ENCODE peak calls at places on chromosomes 7 and 10, in eight cellular contexts. N is CMK; T is nucleus accumbens; K is NCI-H748 treated with DMSO at 0.1 percent for 48 hours; Y is activated CD4-positive, alpha-beta T cell treated with anti-CD3 and anti-CD28 coated beads, Interleukin-2, amount 50 U/mL, for 1 hour; R is cardiac fibroblast; X is stimulated activated CD4-positive, alpha-beta T cell treated with anti-CD3 and anti-CD28 coated beads, Interleukin-15, amount 100 ng/mL, for 1 hour; G is activated T-cell treated with anti-CD3 and anti-CD28 coated beads for 1 hour. U is an unnamed sample.

GRCh38 chr7:82810558-82811259 is 352.0 kb downstream of the PCLO start:
- DNase-seq in G (no peak), R (peak), T (no peak), Y (no peak), K (peak), X (no peak), N (no peak), U (no peak)

GRCh38 chr7:55099086-55099831 is 80.4 kb downstream of the EGFR start:
- DNase-seq in G (no peak), T (no peak), R (peak), Y (no peak), K (no peak), N (no peak), X (no peak), U (no peak)

GRCh38 chr10:91565241-91565640 is 67.6 kb downstream of the PPP1R3C start:
- DNase-seq in N (no peak), K (no peak), T (no peak), R (no peak), Y (no peak), G (no peak), X (no peak), U (no peak)

GRCh38 chr7:22667562-22668239 is 59.3 kb upstream of the IL6 start:
- DNase-seq in K (peak), Y (no peak), N (no peak), X (no peak), T (no peak), G (no peak), R (peak), U (no peak)

GRCh38 chr10:4543943-4544540 is 282.0 kb upstream of the AKR1E2 start:
- DNase-seq in N (no peak), R (no peak), X (no peak), T (no peak), Y (no peak), K (no peak), G (no peak), U (no peak)

GRCh38 chr10:114928818-114929217 is 9.2 kb upstream of the TRUB1 start:
- DNase-seq in G (no peak), K (no peak), N (no peak), Y (no peak), X (no peak), T (no peak), R (peak), U (no peak)

GRCh38 chr7:80508440-80508839 is 3.4 kb downstream of the GNAT3 start:
- DNase-seq in N (no peak), G (no peak), X (no peak), R (peak), T (no peak), Y (no peak), K (no peak), U (no peak)

GRCh38 chr10:60258429-60258797 is 131.3 kb downstream of the ANK3 start:
- DNase-seq in K (no peak), X (no peak), G (no peak), Y (no peak), N (no peak), R (no peak), T (no peak), U (no peak)

GRCh38 chr7:113710310-113711106 is 208.3 kb downstream of the PPP1R3A start:
- DNase-seq in N (peak), X (no peak), K (peak), R (peak), Y (no peak), G (no peak), T (no peak), U (peak)

GRCh38 chr10:95571390-95571789 is 10.2 kb upstream of the SORBS1 start:
- DNase-seq in Y (no peak), G (no peak), N (no peak), R (no peak), T (no peak), K (no peak), X (no peak), U (no peak)

GRCh38 chr10:130934333-130935035 is 377.0 kb downstream of the TCERG1L start:
- DNase-seq in R (no peak), T (no peak), N (no peak), Y (no peak), X (no peak), G (no peak), K (peak), U (peak)

GRCh38 chr7:81690251-81690650 is 79.6 kb downstream of the HGF start:
- DNase-seq in T (no peak), R (peak), K (no peak), X (no peak), Y (no peak), G (no peak), N (no peak), U (no peak)

GRCh38 chr7:19670806-19671205 is 38.0 kb downstream of the POLR1F start:
- DNase-seq in Y (no peak), K (no peak), R (no peak), N (no peak), X (no peak), T (no peak), G (no peak), U (no peak)

GRCh38 chr7:51251292-51251691 is 65.3 kb downstream of the COBL start:
- DNase-seq in T (no peak), G (no peak), Y (no peak), N (no peak), X (no peak), R (no peak), K (no peak), U (no peak)

GRCh38 chr7:29843106-29843505 is 36.8 kb downstream of the WIPF3 start:
- DNase-seq in R (no peak), K (no peak), G (no peak), Y (no peak), X (no peak), N (no peak), T (no peak), U (no peak)

GRCh38 chr7:29091722-29092121 is 54.6 kb downstream of the CPVL start:
- DNase-seq in K (no peak), R (peak), Y (no peak), X (no peak), G (no peak), T (no peak), N (no peak), U (no peak)

GRCh38 chr7:41705109-41705871 is 2.4 kb upstream of the INHBA start:
- DNase-seq in X (peak), N (no peak), K (no peak), Y (peak), G (peak), R (peak), T (peak), U (peak)

GRCh38 chr10:32751582-32751981 is 206.4 kb downstream of the ITGB1 start:
- DNase-seq in X (no peak), N (no peak), G (no peak), K (no peak), R (no peak), T (no peak), Y (no peak), U (no peak)

GRCh38 chr7:13042605-13043236 is 355.3 kb downstream of the ARL4A start:
- DNase-seq in R (no peak), K (no peak), T (no peak), N (no peak), G (no peak), Y (no peak), X (no peak), U (no peak)

GRCh38 chr10:119500796-119501195 is 41.7 kb downstream of the RGS10 start:
- DNase-seq in N (no peak), X (no peak), G (no peak), T (no peak), R (no peak), Y (no peak), K (no peak), U (no peak)

GRCh38 chr7:2405601-2406345 is 2.4 kb downstream of the CHST12 start:
- DNase-seq in X (no peak), N (no peak), Y (peak), K (no peak), G (peak), R (no peak), T (no peak), U (no peak)

GRCh38 chr10:99656199-99657064 is 2.9 kb upstream of the ENTPD7 start:
- DNase-seq in N (no peak), T (no peak), G (no peak), K (no peak), Y (no peak), X (no peak), R (peak), U (no peak)

GRCh38 chr7:131501930-131502685 is 54.3 kb downstream of the PODXL start:
- DNase-seq in G (no peak), K (no peak), Y (no peak), T (no peak), R (no peak), N (no peak), X (no peak), U (no peak)

GRCh38 chr7:73451780-73452398 is 18.3 kb downstream of the FZD9 start:
- DNase-seq in X (no peak), N (peak), R (peak), Y (no peak), G (no peak), K (peak), T (no peak), U (no peak)

GRCh38 chr7:134533288-134533771 is 6.0 kb downstream of the AKR1B10 start:
- DNase-seq in G (no peak), K (no peak), X (no peak), Y (no peak), R (no peak), T (no peak), N (no peak), U (no peak)

GRCh38 chr10:96319754-96320514 is 15.7 kb downstream of the DNTT start:
- DNase-seq in T (no peak), G (no peak), K (no peak), R (no peak), X (no peak), Y (no peak), N (no peak), U (no peak)

GRCh38 chr10:130720235-130720634 is 584.0 kb downstream of the GLRX3 start:
- DNase-seq in K (no peak), R (no peak), T (no peak), N (no peak), G (no peak), Y (no peak), X (no peak), U (no peak)

GRCh38 chr10:108112218-108112617 is 947.7 kb upstream of the SORCS1 start:
- DNase-seq in K (no peak), N (no peak), R (no peak), Y (no peak), X (no peak), G (no peak), T (no peak), U (no peak)

GRCh38 chr10:103193820-103194529 is 903 bp upstream of the NT5C2 start:
- DNase-seq in Y (no peak), R (peak), K (no peak), T (no peak), G (no peak), N (no peak), X (no peak), U (no peak)

GRCh38 chr7:156895024-156895780 is 2.2 kb upstream of the LMBR1 start:
- DNase-seq in G (no peak), X (no peak), K (no peak), R (no peak), N (peak), T (no peak), Y (no peak), U (no peak)

GRCh38 chr10:6781133-6781770 is 201.2 kb upstream of the PRKCQ start:
- DNase-seq in K (no peak), T (no peak), G (no peak), R (no peak), N (no peak), X (no peak), Y (no peak), U (no peak)

GRCh38 chr10:47034511-47035051 is 123.4 kb downstream of the PTPN20 start:
- DNase-seq in N (no peak), X (no peak), Y (no peak), K (no peak), G (no peak), T (no peak), R (no peak), U (no peak)